ENCODE peak calls at places on chromosome 12, in five cellular contexts. One of them, this sample, is unnamed.
A peak's percentile ranks its signal among the peaks of the same experiment; 100 is the strongest.

GRCh38 chr12:52278931-52279682 is 4.7 kb downstream of the KRT86 start:
- DNase-seq in heart right ventricle: peak; percentile 62
- DNase-seq in fibroblast of pulmonary artery: peak; percentile 79
- DNase-seq in pancreas: peak; percentile 75
- DNase-seq in right atrium auricular region: peak; percentile 65
- DNase-seq in this sample: peak; percentile 63

GRCh38 chr12:23099604-23100003 is 474.6 kb downstream of the ETNK1 start:
- DNase-seq in right atrium auricular region: no peak
- DNase-seq in heart right ventricle: no peak
- DNase-seq in fibroblast of pulmonary artery: no peak
- DNase-seq in pancreas: no peak
- DNase-seq in this sample: no peak

GRCh38 chr12:121611306-121611705 is 15.0 kb upstream of the ORAI1 start:
- DNase-seq in right atrium auricular region: no peak
- DNase-seq in fibroblast of pulmonary artery: no peak
- DNase-seq in pancreas: no peak
- DNase-seq in heart right ventricle: no peak
- DNase-seq in this sample: peak; percentile 46

GRCh38 chr12:79058342-79058741 is 193.8 kb downstream of the SYT1 start:
- DNase-seq in pancreas: no peak
- DNase-seq in fibroblast of pulmonary artery: peak; percentile 61
- DNase-seq in right atrium auricular region: no peak
- DNase-seq in heart right ventricle: no peak
- DNase-seq in this sample: no peak

GRCh38 chr12:108308432-108308831 is 30.7 kb downstream of the CMKLR1 start:
- DNase-seq in pancreas: no peak
- DNase-seq in right atrium auricular region: no peak
- DNase-seq in heart right ventricle: peak; percentile 32
- DNase-seq in fibroblast of pulmonary artery: no peak
- DNase-seq in this sample: no peak

GRCh38 chr12:107670999-107671643 is 14.5 kb upstream of the PWP1 start:
- DNase-seq in pancreas: no peak
- DNase-seq in heart right ventricle: no peak
- DNase-seq in right atrium auricular region: no peak
- DNase-seq in fibroblast of pulmonary artery: peak; percentile 31
- DNase-seq in this sample: no peak

GRCh38 chr12:84157170-84157569 is 755.4 kb downstream of the SLC6A15 start:
- DNase-seq in fibroblast of pulmonary artery: no peak
- DNase-seq in pancreas: no peak
- DNase-seq in heart right ventricle: no peak
- DNase-seq in right atrium auricular region: no peak
- DNase-seq in this sample: no peak

GRCh38 chr12:79887912-79888311 is 47.0 kb downstream of the PPP1R12A start:
- DNase-seq in fibroblast of pulmonary artery: no peak
- DNase-seq in right atrium auricular region: no peak
- DNase-seq in pancreas: no peak
- DNase-seq in heart right ventricle: no peak
- DNase-seq in this sample: no peak

GRCh38 chr12:92469837-92470236 is 233.0 kb upstream of the PLEKHG7 start:
- DNase-seq in right atrium auricular region: peak; percentile 65
- DNase-seq in heart right ventricle: peak; percentile 85
- DNase-seq in pancreas: no peak
- DNase-seq in fibroblast of pulmonary artery: peak; percentile 31
- DNase-seq in this sample: no peak

GRCh38 chr12:85951823-85952222 is 77.7 kb downstream of the NTS start:
- DNase-seq in pancreas: no peak
- DNase-seq in heart right ventricle: no peak
- DNase-seq in fibroblast of pulmonary artery: peak; percentile 45
- DNase-seq in right atrium auricular region: no peak
- DNase-seq in this sample: no peak

GRCh38 chr12:51721281-51721940 is 127.1 kb downstream of the FIGNL2 start:
- DNase-seq in fibroblast of pulmonary artery: peak; percentile 36
- DNase-seq in pancreas: no peak
- DNase-seq in heart right ventricle: peak; percentile 7
- DNase-seq in right atrium auricular region: no peak
- DNase-seq in this sample: no peak

GRCh38 chr12:87866602-87867292 is 162.5 kb downstream of the C12orf50 start:
- DNase-seq in right atrium auricular region: no peak
- DNase-seq in heart right ventricle: no peak
- DNase-seq in pancreas: no peak
- DNase-seq in fibroblast of pulmonary artery: peak; percentile 17
- DNase-seq in this sample: no peak

GRCh38 chr12:52805000-52805399 is 8.9 kb downstream of the KRT4 start:
- DNase-seq in heart right ventricle: no peak
- DNase-seq in right atrium auricular region: no peak
- DNase-seq in fibroblast of pulmonary artery: no peak
- DNase-seq in pancreas: no peak
- DNase-seq in this sample: no peak

GRCh38 chr12:12612403-12612802 is 727 bp downstream of the CREBL2 start:
- DNase-seq in fibroblast of pulmonary artery: peak; percentile 88
- DNase-seq in right atrium auricular region: no peak
- DNase-seq in heart right ventricle: peak; percentile 8
- DNase-seq in pancreas: no peak
- DNase-seq in this sample: no peak

GRCh38 chr12:11943919-11944318 is 126.8 kb upstream of the BCL2L14 start:
- DNase-seq in fibroblast of pulmonary artery: no peak
- DNase-seq in pancreas: no peak
- DNase-seq in right atrium auricular region: no peak
- DNase-seq in heart right ventricle: no peak
- DNase-seq in this sample: no peak

GRCh38 chr12:19190292-19191031 is 60.9 kb downstream of the PLEKHA5 start:
- DNase-seq in right atrium auricular region: no peak
- DNase-seq in fibroblast of pulmonary artery: peak; percentile 59
- DNase-seq in heart right ventricle: peak; percentile 34
- DNase-seq in pancreas: no peak
- DNase-seq in this sample: no peak

GRCh38 chr12:43151406-43152080 is 400.5 kb downstream of the ADAMTS20 start:
- DNase-seq in heart right ventricle: no peak
- DNase-seq in right atrium auricular region: no peak
- DNase-seq in pancreas: no peak
- DNase-seq in fibroblast of pulmonary artery: no peak
- DNase-seq in this sample: no peak

GRCh38 chr12:40378721-40379120 is 153.9 kb downstream of the LRRK2 start:
- DNase-seq in heart right ventricle: no peak
- DNase-seq in right atrium auricular region: no peak
- DNase-seq in pancreas: no peak
- DNase-seq in fibroblast of pulmonary artery: no peak
- DNase-seq in this sample: no peak

GRCh38 chr12:92955997-92956663 is 27.0 kb upstream of the EEA1 start:
- DNase-seq in right atrium auricular region: no peak
- DNase-seq in heart right ventricle: no peak
- DNase-seq in fibroblast of pulmonary artery: peak; percentile 92
- DNase-seq in pancreas: no peak
- DNase-seq in this sample: no peak

GRCh38 chr12:104632724-104633181 is 176.0 kb downstream of the CHST11 start:
- DNase-seq in pancreas: no peak
- DNase-seq in heart right ventricle: no peak
- DNase-seq in fibroblast of pulmonary artery: peak; percentile 80
- DNase-seq in right atrium auricular region: no peak
- DNase-seq in this sample: no peak

GRCh38 chr12:124480469-124481256 is 86.7 kb downstream of the NCOR2 start:
- DNase-seq in heart right ventricle: no peak
- DNase-seq in fibroblast of pulmonary artery: peak; percentile 69
- DNase-seq in right atrium auricular region: no peak
- DNase-seq in pancreas: peak; percentile 46
- DNase-seq in this sample: no peak

GRCh38 chr12:51484119-51484518 is 59.5 kb downstream of the SLC4A8 start:
- DNase-seq in fibroblast of pulmonary artery: no peak
- DNase-seq in right atrium auricular region: no peak
- DNase-seq in pancreas: no peak
- DNase-seq in heart right ventricle: no peak
- DNase-seq in this sample: no peak

GRCh38 chr12:127162902-127163301 is 1104.1 kb upstream of the TMEM132C start:
- DNase-seq in fibroblast of pulmonary artery: peak; percentile 43
- DNase-seq in pancreas: no peak
- DNase-seq in right atrium auricular region: no peak
- DNase-seq in heart right ventricle: no peak
- DNase-seq in this sample: no peak

DNA sequence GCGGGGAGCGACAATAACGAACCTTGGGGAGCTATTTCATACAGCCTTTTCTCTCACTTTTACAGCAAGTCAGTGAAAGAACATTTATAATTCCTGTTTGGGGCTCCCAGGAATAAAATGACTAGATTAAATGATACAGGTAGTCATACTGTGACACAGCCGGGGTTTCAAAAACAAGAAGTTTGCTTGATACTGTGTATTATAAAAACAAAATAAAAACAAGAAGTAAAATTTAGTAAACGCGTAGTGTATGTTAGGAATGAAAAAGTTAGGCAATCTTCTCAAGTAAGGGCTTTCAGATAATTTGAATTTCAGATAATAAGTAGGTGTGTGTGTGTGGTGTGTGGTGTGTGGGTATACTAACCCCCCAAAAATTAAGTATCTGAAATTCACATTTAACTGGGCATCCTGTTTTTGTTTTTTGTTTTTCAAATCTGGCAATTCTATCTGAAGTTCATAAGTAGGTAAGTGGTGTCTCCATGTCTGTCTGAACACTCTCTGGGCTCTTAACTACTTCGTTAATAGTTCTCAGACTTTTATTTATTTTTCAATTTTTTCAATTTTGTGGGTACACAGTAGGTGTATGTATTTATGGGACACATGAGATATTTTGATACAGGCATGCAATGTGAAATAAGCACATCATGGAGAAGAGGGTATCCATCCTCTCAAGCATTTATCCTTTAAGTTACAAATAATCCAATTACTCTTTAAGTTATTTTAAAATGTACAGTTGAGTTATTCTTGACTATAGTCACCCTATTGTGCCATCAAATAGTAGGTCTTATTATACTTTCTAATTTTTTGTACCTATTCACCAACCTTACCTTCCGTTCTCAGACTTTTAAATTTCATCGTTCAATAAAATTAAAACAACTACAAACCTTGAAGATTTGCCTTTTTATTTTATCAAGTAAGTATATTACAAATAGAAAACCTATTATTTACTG is 649 bp upstream of the DCTN2 start:
- DNase-seq in right atrium auricular region: no peak
- DNase-seq in pancreas: no peak
- DNase-seq in fibroblast of pulmonary artery: no peak
- DNase-seq in heart right ventricle: no peak
- DNase-seq in this sample: no peak
- H3K4me3 ChIP-seq in right atrium auricular region: peak overlapping the region; percentile 100
- H3K4me3 ChIP-seq in pancreas: peak overlapping the region; percentile 98
- H3K4me3 ChIP-seq in fibroblast of pulmonary artery: peak overlapping the region; percentile 89
- H3K4me3 ChIP-seq in heart right ventricle: peak overlapping the region; percentile 96
- H3K4me3 ChIP-seq in this sample: no peak overlapping the region

GRCh38 chr12:3192221-3192620 is 115.0 kb downstream of the TSPAN9 start:
- DNase-seq in pancreas: no peak
- DNase-seq in fibroblast of pulmonary artery: no peak
- DNase-seq in right atrium auricular region: no peak
- DNase-seq in heart right ventricle: no peak
- DNase-seq in this sample: no peak
- TF ChIP-seq CTCF in pancreas: no peak
- TF ChIP-seq CTCF in fibroblast of pulmonary artery: no peak
- TF ChIP-seq CTCF in right atrium auricular region: no peak
- TF ChIP-seq CTCF in heart right ventricle: no peak
- TF ChIP-seq CTCF in this sample: no peak

GRCh38 chr12:65156366-65156831 is 13.0 kb upstream of the LEMD3 start:
- DNase-seq in fibroblast of pulmonary artery: peak; percentile 28
- DNase-seq in pancreas: no peak
- DNase-seq in right atrium auricular region: no peak
- DNase-seq in heart right ventricle: no peak
- DNase-seq in this sample: no peak
- H3K4me3 ChIP-seq in fibroblast of pulmonary artery: no peak overlapping the region
- H3K4me3 ChIP-seq in pancreas: no peak overlapping the region
- H3K4me3 ChIP-seq in right atrium auricular region: no peak overlapping the region
- H3K4me3 ChIP-seq in heart right ventricle: no peak overlapping the region
- H3K4me3 ChIP-seq in this sample: no peak overlapping the region

GRCh38 chr12:116421785-116422538 is 137.2 kb upstream of the MAP1LC3B2 start:
- DNase-seq in fibroblast of pulmonary artery: no peak
- DNase-seq in pancreas: no peak
- DNase-seq in heart right ventricle: no peak
- DNase-seq in right atrium auricular region: no peak
- DNase-seq in this sample: no peak

GRCh38 chr12:116425256-116426193 is 133.7 kb upstream of the MAP1LC3B2 start:
- DNase-seq in heart right ventricle: no peak
- DNase-seq in pancreas: no peak
- DNase-seq in right atrium auricular region: no peak
- DNase-seq in fibroblast of pulmonary artery: no peak
- DNase-seq in this sample: no peak

GRCh38 chr12:116426391-116427136 is 132.6 kb upstream of the MAP1LC3B2 start:
- DNase-seq in pancreas: no peak
- DNase-seq in heart right ventricle: peak; percentile 23
- DNase-seq in right atrium auricular region: peak; percentile 89
- DNase-seq in fibroblast of pulmonary artery: peak; percentile 98
- DNase-seq in this sample: peak; percentile 82

GRCh38 chr12:116420476-116420875 is 138.7 kb upstream of the MAP1LC3B2 start:
- DNase-seq in pancreas: no peak
- DNase-seq in fibroblast of pulmonary artery: no peak
- DNase-seq in right atrium auricular region: no peak
- DNase-seq in heart right ventricle: no peak
- DNase-seq in this sample: no peak

DNA sequence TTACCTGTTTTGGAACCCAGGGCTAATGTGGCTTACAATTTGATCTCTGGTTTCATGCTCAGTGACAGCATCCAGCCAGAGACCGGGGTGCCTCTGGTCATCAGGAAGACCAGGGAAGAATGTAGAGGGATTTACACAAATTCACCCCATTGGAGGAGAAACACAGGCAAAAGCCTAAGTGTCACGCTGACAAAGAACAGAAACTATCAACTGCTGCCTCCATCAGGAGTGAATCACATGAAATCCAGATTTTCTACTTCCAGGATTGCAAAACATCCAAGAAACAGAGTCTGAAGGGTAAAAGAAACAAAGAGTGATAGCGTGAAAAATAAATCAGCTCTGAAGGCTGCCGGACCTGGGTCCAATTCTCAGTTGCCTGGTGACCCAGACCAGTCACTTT is 136.1 kb upstream of the MAP1LC3B2 start:
- DNase-seq in right atrium auricular region: no peak
- DNase-seq in fibroblast of pulmonary artery: peak; percentile 91
- DNase-seq in pancreas: no peak
- DNase-seq in heart right ventricle: no peak
- DNase-seq in this sample: no peak
- TF ChIP-seq CTCF in right atrium auricular region: no peak
- TF ChIP-seq CTCF in fibroblast of pulmonary artery: peak; percentile 3
- TF ChIP-seq CTCF in pancreas: no peak
- TF ChIP-seq CTCF in heart right ventricle: no peak
- TF ChIP-seq CTCF in this sample: no peak